ENCODE peak calls at places on chromosomes 11 and 22, in ten cellular contexts. R is astrocyte of the spinal cord, H is B cell, L is A549, C is HFF-Myc, S is heart right ventricle, P is nephron progenitor cell, V is H1, B is SK-N-SH, M is AG09319. Q is an unnamed sample.

GRCh38 chr22:37218771-37219411 is 6.6 kb upstream of the SSTR3 start:
- DNase-seq in H (peak; percentile 83), L (no peak), B (no peak), C (no peak), M (no peak), S (no peak), P (no peak), V (no peak), R (no peak), Q (no peak)

GRCh38 chr11:40185793-40186192 is 1273.7 kb downstream of the LRRC4C start:
- DNase-seq in B (no peak), L (no peak), P (no peak), S (no peak), V (no peak), R (no peak), H (no peak), M (no peak), C (no peak), Q (no peak)

GRCh38 chr11:34002420-34002819 is 49.1 kb upstream of the CAPRIN1 start:
- DNase-seq in V (no peak), B (no peak), R (no peak), H (no peak), M (no peak), L (no peak), C (no peak), S (no peak), P (no peak), Q (no peak)

GRCh38 chr11:122103366-122103765 is 12.6 kb downstream of the BLID start:
- DNase-seq in H (no peak), C (no peak), B (no peak), L (no peak), M (no peak), P (no peak), S (no peak), V (no peak), R (peak; percentile 63), Q (no peak)

GRCh38 chr11:95505927-95506426 is 275.0 kb upstream of the SESN3 start:
- DNase-seq in M (peak; percentile 52), C (no peak), B (no peak), H (no peak), P (no peak), V (no peak), L (no peak), S (no peak), R (peak; percentile 74), Q (no peak)

GRCh38 chr11:116925050-116925449 is 87.6 kb upstream of the APOA1 start:
- DNase-seq in R (no peak), M (no peak), P (no peak), B (no peak), C (no peak), S (no peak), L (no peak), V (no peak), H (no peak), Q (no peak)

GRCh38 chr11:120994460-120994859 is 29.4 kb upstream of the TBCEL start:
- DNase-seq in V (no peak), P (no peak), H (no peak), B (no peak), C (no peak), R (no peak), S (no peak), M (no peak), L (no peak), Q (no peak)

GRCh38 chr22:23419931-23420330 is 160.2 kb downstream of the IGLL1 start:
- DNase-seq in V (no peak), S (no peak), H (no peak), R (no peak), P (no peak), L (no peak), M (no peak), C (no peak), B (no peak), Q (no peak)

GRCh38 chr22:45441158-45441557 is 27.7 kb downstream of the RIBC2 start:
- DNase-seq in S (peak; percentile 56), P (peak; percentile 53), R (peak; percentile 64), H (no peak), B (peak; percentile 70), C (peak; percentile 71), L (peak; percentile 57), V (no peak), M (no peak), Q (peak; percentile 26)

GRCh38 chr22:32904044-32904443 is 102.5 kb downstream of the TIMP3 start:
- DNase-seq in R (peak; percentile 12), C (no peak), B (peak; percentile 60), H (no peak), S (peak; percentile 54), M (no peak), V (no peak), L (peak; percentile 29), P (peak; percentile 38), Q (no peak)
- TF ChIP-seq CTCF in R (no peak), C (no peak), B (no peak), H (no peak), S (no peak), M (no peak), V (no peak), L (no peak), P (no peak), Q (no peak)

DNA sequence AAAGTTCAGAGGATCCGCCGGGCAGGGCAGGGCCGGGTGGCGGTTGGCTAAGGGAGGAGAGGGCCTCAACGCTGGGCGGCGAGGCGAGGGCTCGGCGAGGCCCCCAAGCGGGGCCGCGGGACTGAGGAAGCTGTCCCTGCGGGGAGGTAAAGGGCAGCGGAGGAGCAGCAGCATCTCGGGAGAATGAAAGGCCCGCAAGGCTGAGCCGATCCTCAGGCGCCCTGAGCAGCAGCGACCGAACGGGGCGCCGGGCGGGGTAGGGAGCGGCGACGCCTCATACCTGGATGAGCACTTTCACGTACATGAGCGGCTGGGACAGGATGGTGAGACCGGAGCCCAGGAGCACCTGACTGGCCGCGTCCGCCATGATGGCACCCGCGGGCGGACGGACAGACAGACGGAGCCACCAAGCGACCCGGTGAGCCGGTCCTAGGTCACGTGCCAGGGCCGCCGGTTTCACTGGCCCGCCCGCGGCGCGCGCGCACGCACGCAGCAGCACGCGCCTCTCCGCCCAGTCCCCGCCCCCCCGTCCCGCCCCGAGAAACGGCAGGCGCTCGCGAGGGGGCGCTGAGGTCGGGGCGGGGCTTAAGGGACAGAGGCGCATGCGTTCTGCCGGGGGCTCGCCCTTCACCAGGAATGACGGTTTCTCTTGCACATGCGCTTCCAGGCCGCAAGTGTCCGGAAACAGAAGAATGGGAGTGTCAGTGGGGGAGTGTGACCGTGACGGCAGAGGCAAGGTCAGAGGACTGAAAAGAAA is at the start of gene MTCH2:
- DNase-seq in B (peak; percentile 98), C (peak; percentile 90), S (peak; percentile 96), P (peak; percentile 96), M (peak; percentile 94), R (peak; percentile 99), H (peak; percentile 94), L (peak; percentile 98), V (peak; percentile 95), Q (peak; percentile 92)
- TF ChIP-seq CTCF in B (no peak), C (no peak), S (peak; percentile 39), P (no peak), M (peak; percentile 7), R (peak; percentile 19), H (peak; percentile 29), L (peak; percentile 28), V (no peak), Q (peak; percentile 34)

DNA sequence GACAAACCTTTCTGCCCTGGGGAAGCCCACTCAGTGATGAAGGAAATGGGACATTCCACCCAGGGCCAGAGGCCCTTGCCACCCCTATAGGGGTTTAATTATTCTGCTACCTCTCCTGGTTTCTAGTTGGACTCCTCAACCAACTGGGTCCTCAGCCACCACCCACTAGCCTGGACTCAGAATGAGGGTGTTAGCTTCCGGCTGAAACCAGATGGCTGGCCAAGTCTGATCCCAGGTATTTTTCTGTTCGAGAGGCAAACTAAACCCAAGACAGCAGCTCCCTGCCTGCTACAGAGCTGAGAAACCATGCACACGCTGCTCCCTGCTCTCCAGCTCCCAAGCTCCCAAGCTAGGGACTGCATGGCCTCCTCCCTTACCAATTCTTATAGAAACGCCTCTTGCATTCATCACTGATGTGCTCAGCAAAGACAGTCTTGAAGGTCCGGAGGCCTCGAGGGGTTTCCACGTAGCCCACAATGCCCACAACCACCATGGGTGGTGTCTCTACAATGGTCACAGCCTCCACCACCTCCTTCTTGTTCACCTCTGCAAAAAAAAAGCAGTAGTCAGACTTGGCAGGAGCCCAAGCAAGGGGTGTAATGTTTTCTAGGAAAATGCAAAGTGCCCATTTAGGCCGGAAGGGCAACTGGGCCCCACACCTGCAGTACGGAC is 2.2 kb downstream of the RPL3 start:
- DNase-seq in B (no peak), S (no peak), P (no peak), L (no peak), R (no peak), H (no peak), V (no peak), M (no peak), C (no peak), Q (no peak)
- TF ChIP-seq CTCF in B (no peak), S (no peak), P (no peak), L (no peak), R (no peak), H (no peak), V (no peak), M (no peak), C (no peak), Q (no peak)

DNA sequence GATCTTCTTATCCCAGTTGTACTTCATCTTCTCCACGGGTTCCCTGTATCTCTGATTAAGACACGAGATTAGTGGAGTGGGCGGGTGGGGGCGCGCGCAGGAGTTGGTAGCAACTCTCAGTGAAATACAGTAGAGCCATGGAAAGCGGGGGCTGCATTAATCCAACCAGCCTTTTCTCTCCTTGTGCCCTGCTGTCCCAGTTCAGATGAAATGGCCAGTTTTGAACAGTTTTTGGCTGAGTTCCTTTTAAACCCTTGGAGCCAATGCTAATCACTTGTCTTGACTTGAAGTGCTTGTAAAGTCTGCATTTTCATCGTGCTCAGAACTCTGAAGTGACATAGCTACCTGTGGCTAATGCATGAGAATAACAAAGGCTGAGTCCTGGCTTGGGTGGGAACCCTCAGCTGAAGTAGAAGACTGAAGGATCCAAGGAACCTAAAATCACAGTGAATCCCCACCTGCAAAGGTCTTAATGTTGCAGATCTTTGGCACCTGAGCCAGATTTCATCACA is 777 bp upstream of the TMEM123 start:
- DNase-seq in L (no peak), R (no peak), M (no peak), C (no peak), V (no peak), P (peak; percentile 41), H (no peak), B (peak; percentile 18), S (no peak), Q (no peak)
- TF ChIP-seq CTCF in L (no peak), R (no peak), M (no peak), C (no peak), V (no peak), P (no peak), H (no peak), B (no peak), S (no peak), Q (no peak)